ENCODE peak calls at places on chromosomes 7 and 10, in seven cellular contexts. F is tibial nerve, M is HepG2, S is hepatocyte, A is left ventricle myocardium inferior, E is dorsolateral prefrontal cortex, V is AG04450. G is an unnamed sample.

GRCh38 chr10:93334901-93335312 is 147.2 kb downstream of the MYOF start:
- DNase-seq in F (no peak), M (no peak), S (peak), A (no peak), E (no peak), V (no peak), G (no peak)

GRCh38 chr10:122878799-122879338 is 512 bp downstream of the FAM24B start:
- DNase-seq in F (no peak), M (peak), S (no peak), A (no peak), E (no peak), V (no peak), G (no peak)

GRCh38 chr7:99624487-99624886 is 7.7 kb downstream of the ZSCAN25 start:
- DNase-seq in F (no peak), M (no peak), S (no peak), A (no peak), E (no peak), V (no peak), G (peak)

GRCh38 chr7:64685741-64686140 is 19.8 kb downstream of the ZNF107 start:
- DNase-seq in F (no peak), M (no peak), S (no peak), A (no peak), E (no peak), V (no peak), G (no peak)

GRCh38 chr10:69103784-69104183 is 15.9 kb downstream of the SRGN start:
- DNase-seq in F (no peak), M (no peak), S (no peak), A (no peak), E (no peak), V (no peak), G (no peak)

GRCh38 chr10:31099664-31100063 is 68.0 kb upstream of the ZNF438 start:
- DNase-seq in F (no peak), M (peak), S (peak), A (no peak), E (no peak), V (no peak), G (no peak)

GRCh38 chr10:32985781-32986350 is 27.8 kb upstream of the ITGB1 start:
- DNase-seq in F (no peak), M (peak), S (no peak), A (no peak), E (no peak), V (no peak), G (no peak)

GRCh38 chr10:111102381-111102973 is 25.6 kb downstream of the ADRA2A start:
- DNase-seq in F (no peak), M (no peak), S (no peak), A (no peak), E (no peak), V (no peak), G (no peak)

GRCh38 chr7:129295015-129295423 is 70.2 kb downstream of the AHCYL2 start:
- DNase-seq in F (no peak), M (no peak), S (peak), A (no peak), E (no peak), V (no peak), G (no peak)

GRCh38 chr7:641966-642365 is 84.5 kb upstream of the DNAAF5 start:
- DNase-seq in F (no peak), M (no peak), S (no peak), A (no peak), E (no peak), V (no peak), G (no peak)

GRCh38 chr10:24680647-24681475 is 42.8 kb downstream of the ARHGAP21 start:
- DNase-seq in F (no peak), M (peak), S (no peak), A (no peak), E (no peak), V (no peak), G (no peak)

GRCh38 chr7:47496064-47496665 is 85.7 kb downstream of the TNS3 start:
- DNase-seq in F (no peak), M (no peak), S (no peak), A (no peak), E (no peak), V (no peak), G (no peak)

GRCh38 chr10:1540144-1540543 is 197.2 kb downstream of the ADARB2 start:
- DNase-seq in F (no peak), M (no peak), S (no peak), A (no peak), E (no peak), V (no peak), G (no peak)

GRCh38 chr7:137937202-137937560 is 64.7 kb downstream of the CREB3L2 start:
- DNase-seq in F (no peak), M (no peak), S (no peak), A (no peak), E (no peak), V (no peak), G (no peak)

GRCh38 chr10:132677905-132678298 is 108.0 kb downstream of the NKX6-2 start:
- DNase-seq in F (no peak), M (no peak), S (no peak), A (no peak), E (peak), V (no peak), G (peak)

GRCh38 chr7:43646603-43647313 is 63.9 kb downstream of the STK17A start:
- DNase-seq in F (no peak), M (no peak), S (no peak), A (no peak), E (no peak), V (no peak), G (no peak)

GRCh38 chr10:78301891-78302738 is 268.5 kb downstream of the RPS24 start:
- DNase-seq in F (no peak), M (peak), S (peak), A (no peak), E (no peak), V (no peak), G (no peak)

GRCh38 chr7:127588697-127589482 is 679 bp downstream of the ARF5 start:
- DNase-seq in F (no peak), M (peak), S (peak), A (peak), E (peak), V (peak), G (peak)

GRCh38 chr7:106281127-106281526 is 3.7 kb downstream of the NAMPT start:
- DNase-seq in F (no peak), M (no peak), S (no peak), A (no peak), E (no peak), V (no peak), G (no peak)
- H3K4me3 ChIP-seq in F (no peak), M (no peak), S (no peak), A (no peak), E (no peak), V (no peak), G (no peak)

GRCh38 chr7:69599211-69599878 is 1.1 kb downstream of the AUTS2 start:
- DNase-seq in F (no peak), M (no peak), S (peak), A (no peak), E (peak), V (no peak), G (no peak)

GRCh38 chr7:69602522-69602921 is 4.2 kb downstream of the AUTS2 start:
- DNase-seq in F (no peak), M (no peak), S (no peak), A (no peak), E (no peak), V (no peak), G (no peak)

GRCh38 chr7:69598081-69598486 is at the start of gene AUTS2:
- DNase-seq in F (peak), M (peak), S (peak), A (peak), E (peak), V (peak), G (peak)

GRCh38 chr7:69598487-69599148 is 343 bp downstream of the AUTS2 start:
- DNase-seq in F (no peak), M (no peak), S (no peak), A (no peak), E (peak), V (no peak), G (no peak)

GRCh38 chr7:69599879-69600764 is 1.8 kb downstream of the AUTS2 start:
- DNase-seq in F (no peak), M (no peak), S (peak), A (no peak), E (peak), V (no peak), G (no peak)
- H3K27ac ChIP-seq in F (no peak), M (no peak), S (no peak), A (peak), E (no peak), V (no peak), G (no peak)

DNA sequence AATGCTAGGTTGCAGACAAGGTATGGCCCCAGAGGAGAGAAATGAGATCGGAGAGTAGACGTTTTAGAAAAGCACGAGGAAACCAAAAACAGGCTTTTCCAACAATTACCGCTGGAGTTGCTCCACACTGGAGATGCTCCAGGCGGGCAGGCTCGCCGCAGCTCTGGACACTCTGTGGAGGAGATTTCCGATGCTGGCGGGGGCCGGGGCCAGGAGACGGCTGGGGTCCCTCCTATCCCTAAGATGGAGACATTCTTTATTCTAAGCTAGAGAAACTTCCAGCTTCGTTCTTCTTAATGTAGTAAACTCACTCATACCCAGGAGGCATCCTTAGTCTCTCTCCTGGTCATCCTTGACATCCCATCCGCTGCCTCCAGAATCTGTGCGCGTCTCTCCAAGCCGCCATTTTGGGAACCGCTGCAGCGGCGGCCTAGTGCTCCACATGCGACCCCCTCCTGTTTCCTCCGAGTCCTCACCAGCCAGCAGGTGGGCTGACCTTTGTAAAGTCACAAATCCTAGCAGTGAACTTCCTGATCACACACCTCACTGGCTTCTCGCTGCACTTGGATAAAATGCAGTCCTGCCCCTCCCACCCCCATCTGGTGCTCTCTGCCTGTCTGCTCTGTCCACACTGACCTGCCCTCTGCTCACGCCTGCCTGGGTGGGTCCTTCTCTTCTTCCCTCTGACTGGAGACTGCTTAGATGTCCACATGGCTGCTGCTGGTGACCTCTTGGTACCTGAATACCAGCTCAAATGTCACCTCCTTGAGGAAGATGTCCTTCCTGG is 11.9 kb downstream of the PYROXD2 start:
- DNase-seq in F (no peak), M (no peak), S (no peak), A (no peak), E (no peak), V (no peak), G (no peak)
- H3K4me3 ChIP-seq in F (no peak), M (no peak), S (no peak), A (no peak), E (no peak), V (no peak), G (no peak)

GRCh38 chr7:132573237-132573636 is 3.0 kb downstream of the PLXNA4 start:
- DNase-seq in F (no peak), M (no peak), S (no peak), A (no peak), E (no peak), V (no peak), G (no peak)

GRCh38 chr7:132571970-132572369 is 4.3 kb downstream of the PLXNA4 start:
- DNase-seq in F (no peak), M (no peak), S (no peak), A (no peak), E (no peak), V (no peak), G (no peak)

GRCh38 chr7:132569884-132570614 is 6.2 kb downstream of the PLXNA4 start:
- DNase-seq in F (no peak), M (no peak), S (no peak), A (no peak), E (no peak), V (no peak), G (no peak)

GRCh38 chr7:132564849-132565248 is 11.4 kb downstream of the PLXNA4 start:
- DNase-seq in F (no peak), M (no peak), S (no peak), A (no peak), E (no peak), V (no peak), G (no peak)

DNA sequence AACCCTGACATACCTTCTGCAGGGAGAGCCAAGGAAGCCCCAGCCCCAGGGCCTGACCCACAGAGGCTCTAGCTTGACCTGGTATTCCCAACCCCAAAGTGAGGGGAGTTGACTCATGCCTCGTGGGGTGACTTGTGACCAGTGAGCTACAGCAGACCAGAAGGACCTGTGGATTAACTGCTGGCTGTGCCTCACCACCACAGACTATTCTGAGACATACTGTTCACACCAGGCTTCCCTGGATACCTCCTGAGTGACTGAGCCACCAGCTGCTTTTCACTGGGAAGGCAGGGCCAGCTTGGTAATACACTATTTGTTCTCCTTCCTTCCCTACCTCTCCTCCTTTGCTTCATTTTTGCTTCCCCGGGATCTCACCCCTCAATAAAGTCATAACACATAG is 7.3 kb downstream of the PLXNA4 start:
- DNase-seq in F (no peak), M (no peak), S (no peak), A (no peak), E (no peak), V (no peak), G (no peak)
- H3K27ac ChIP-seq in F (no peak), M (no peak), S (no peak), A (no peak), E (no peak), V (no peak), G (no peak)

GRCh38 chr7:151851782-151852181 is 25.1 kb downstream of the PRKAG2 start:
- DNase-seq in F (no peak), M (no peak), S (no peak), A (peak), E (no peak), V (no peak), G (peak)
- H3K4me3 ChIP-seq in F (peak), M (no peak), S (no peak), A (peak), E (no peak), V (no peak), G (no peak)

G was measured in CD8-positive, alpha-beta memory T cell.